ENCODE peak calls at places on chromosomes 7 and 10, in five cellular contexts. I is AG04449, Z is left lung, H is kidney epithelial cell, C is fibroblast of villous mesenchyme. U is an unnamed sample.

GRCh38 chr7:77532247-77532646 is 4.8 kb upstream of the PTPN12 start:
- DNase-seq in Z (no peak), H (no peak), C (no peak), I (no peak), U (no peak)

GRCh38 chr7:22442887-22443369 is 57.1 kb downstream of the STEAP1B start:
- DNase-seq in Z (no peak), C (no peak), I (no peak), H (no peak), U (no peak)

GRCh38 chr7:152013230-152013629 is 12.2 kb upstream of the GALNT11 start:
- DNase-seq in I (no peak), H (no peak), C (no peak), Z (no peak), U (no peak)

GRCh38 chr10:114208351-114208750 is 29.2 kb downstream of the TDRD1 start:
- DNase-seq in Z (no peak), H (no peak), C (no peak), I (no peak), U (no peak)

GRCh38 chr10:9437131-9437530 is 1382.6 kb downstream of the GATA3 start:
- DNase-seq in I (no peak), H (no peak), Z (no peak), C (no peak), U (no peak)

GRCh38 chr7:28136420-28136819 is 44.2 kb downstream of the JAZF1 start:
- DNase-seq in Z (no peak), I (no peak), C (no peak), H (no peak), U (no peak)

GRCh38 chr7:28755255-28755654 is 202.9 kb downstream of the TRIL start:
- DNase-seq in C (peak), H (no peak), Z (no peak), I (no peak), U (no peak)

GRCh38 chr7:151839511-151839921 is 37.4 kb downstream of the PRKAG2 start:
- DNase-seq in C (no peak), Z (no peak), I (no peak), H (no peak), U (no peak)

GRCh38 chr10:21402606-21403083 is 122.8 kb downstream of the SKIDA1 start:
- DNase-seq in Z (no peak), H (no peak), I (no peak), C (peak), U (peak)

GRCh38 chr10:102654969-102655368 is 10.7 kb downstream of the TRIM8 start:
- DNase-seq in Z (no peak), C (no peak), H (no peak), I (no peak), U (no peak)

GRCh38 chr7:123738808-123739207 is 10.0 kb downstream of the WASL start:
- DNase-seq in H (no peak), C (no peak), Z (no peak), I (no peak), U (no peak)

GRCh38 chr7:149495785-149496641 is 1.6 kb downstream of the ZNF746 start:
- DNase-seq in Z (peak), C (peak), I (peak), H (peak), U (peak)

GRCh38 chr10:47372726-47373125 is 11.4 kb downstream of the ZNF488 start:
- DNase-seq in H (no peak), I (no peak), Z (no peak), C (no peak), U (no peak)

GRCh38 chr7:80145780-80146422 is 11.3 kb downstream of the GNAI1 start:
- DNase-seq in C (peak), H (no peak), I (peak), Z (no peak), U (peak)

GRCh38 chr7:80415522-80415921 is 96.3 kb downstream of the GNAT3 start:
- DNase-seq in I (no peak), Z (no peak), H (no peak), C (no peak), U (no peak)

GRCh38 chr10:70958396-70958795 is 70.0 kb upstream of the PCBD1 start:
- DNase-seq in H (peak), I (no peak), Z (no peak), C (peak), U (no peak)

GRCh38 chr10:6023661-6024333 is 38.4 kb downstream of the IL2RA start:
- DNase-seq in H (no peak), Z (no peak), C (no peak), I (no peak), U (no peak)

GRCh38 chr10:50421026-50421719 is 169.9 kb upstream of the ASAH2 start:
- DNase-seq in H (no peak), C (peak), I (no peak), Z (peak), U (no peak)

GRCh38 chr7:129282865-129283264 is 58.0 kb downstream of the AHCYL2 start:
- DNase-seq in H (no peak), C (no peak), I (no peak), Z (no peak), U (no peak)

GRCh38 chr7:157309990-157310668 is 26.7 kb upstream of the DNAJB6 start:
- DNase-seq in Z (no peak), H (peak), I (peak), C (peak), U (peak)

GRCh38 chr7:55517191-55517633 is 55.1 kb downstream of the VOPP1 start:
- DNase-seq in H (no peak), Z (no peak), I (no peak), C (no peak), U (no peak)

GRCh38 chr7:77315102-77315501 is 101.0 kb downstream of the GSAP start:
- DNase-seq in I (no peak), Z (no peak), H (no peak), C (no peak), U (no peak)

GRCh38 chr10:25336330-25336729 is 161.5 kb downstream of the GPR158 start:
- DNase-seq in I (no peak), C (no peak), H (no peak), Z (no peak), U (no peak)

DNA sequence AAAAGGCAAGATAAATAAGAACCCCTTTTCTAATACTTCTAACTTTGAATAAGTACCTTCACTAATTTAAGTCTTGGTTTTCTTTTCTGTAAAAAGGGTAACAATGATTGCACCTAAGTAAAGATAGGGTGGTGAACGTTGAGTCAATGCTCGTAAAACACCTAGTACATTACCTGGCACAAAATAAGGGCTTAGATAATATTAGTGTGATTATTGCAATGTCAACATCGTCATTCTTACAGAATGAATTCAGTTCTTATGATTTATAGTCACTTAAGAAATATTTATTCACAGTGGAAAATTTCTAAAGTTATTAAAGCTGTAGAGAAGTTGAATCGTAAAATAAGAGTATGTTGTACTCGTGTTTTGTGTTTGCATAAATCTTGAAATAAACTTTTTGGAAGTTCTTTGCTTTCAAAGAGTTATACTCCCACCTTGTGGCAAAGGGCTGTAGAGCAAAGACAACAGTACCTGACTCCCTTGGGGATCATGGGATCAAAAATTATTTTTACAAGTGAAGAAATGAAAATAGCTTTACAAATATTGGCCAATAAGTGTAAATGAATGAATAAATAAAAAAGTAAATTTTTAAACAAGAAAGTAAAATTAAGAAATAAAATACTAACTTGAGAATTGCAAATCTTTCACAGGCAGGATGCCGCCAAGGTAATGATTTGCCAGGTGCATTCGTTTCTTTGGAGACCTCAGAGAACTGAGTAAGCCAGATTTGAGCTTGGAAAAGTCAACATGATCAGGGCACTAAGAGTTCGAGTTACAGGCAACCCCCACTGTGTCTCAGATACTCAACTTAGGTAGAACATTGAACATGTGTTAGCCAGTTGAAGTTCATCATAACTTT is 285.8 kb upstream of the CACNA2D1 start:
- DNase-seq in Z (no peak), I (no peak), C (peak), H (peak), U (no peak)
- TF ChIP-seq CTCF in Z (peak), I (peak), C (peak), H (peak), U (peak)

GRCh38 chr7:2522780-2523433 is 3.3 kb downstream of the LFNG start:
- DNase-seq in I (no peak), C (peak), Z (no peak), H (no peak), U (no peak)
- TF ChIP-seq CTCF in I (no peak), C (no peak), Z (no peak), H (no peak), U (no peak)

GRCh38 chr7:134988161-134988560 is 1.9 kb downstream of the AGBL3 start:
- DNase-seq in H (no peak), Z (no peak), C (no peak), I (no peak), U (no peak)
- TF ChIP-seq CTCF in H (no peak), Z (no peak), C (no peak), I (no peak), U (no peak)

GRCh38 chr10:58957517-58957916 is 218.9 kb upstream of the PHYHIPL start:
- DNase-seq in Z (no peak), C (no peak), H (no peak), I (no peak), U (no peak)
- TF ChIP-seq CTCF in Z (no peak), C (no peak), H (no peak), I (no peak), U (no peak)

DNA sequence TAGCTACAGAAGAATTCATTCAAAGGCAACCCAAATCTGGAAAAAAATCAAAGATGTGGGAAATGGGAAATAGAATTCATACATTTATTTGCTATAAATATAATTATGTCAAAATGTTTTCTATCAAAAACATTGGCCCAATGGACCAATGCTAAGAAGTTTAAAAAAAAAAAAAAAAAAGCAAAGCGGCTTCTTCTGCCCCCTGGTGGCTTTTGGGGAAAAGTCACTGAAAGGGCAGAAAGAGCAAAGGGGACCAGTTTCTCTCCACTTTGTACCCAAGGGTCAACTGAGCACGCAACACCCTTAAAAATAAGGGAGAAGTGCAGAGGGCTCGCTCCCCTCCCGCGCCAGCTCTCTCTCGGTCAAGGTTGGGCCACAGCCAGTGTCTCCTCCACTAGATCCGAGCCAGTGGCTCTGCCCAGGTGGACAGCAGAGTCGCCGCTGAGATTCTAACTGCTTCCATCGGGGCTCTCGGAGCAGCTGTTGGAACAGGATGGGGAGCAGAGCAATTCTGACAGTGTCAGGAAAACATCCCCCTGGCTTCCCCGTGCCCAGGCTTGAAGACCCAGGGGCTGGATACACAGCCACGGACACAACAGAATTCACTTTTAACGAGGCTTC is 136.4 kb upstream of the FGFR2 start:
- DNase-seq in I (no peak), C (no peak), Z (no peak), H (no peak), U (no peak)
- TF ChIP-seq CTCF in I (peak), C (peak), Z (peak), H (peak), U (peak)

DNA sequence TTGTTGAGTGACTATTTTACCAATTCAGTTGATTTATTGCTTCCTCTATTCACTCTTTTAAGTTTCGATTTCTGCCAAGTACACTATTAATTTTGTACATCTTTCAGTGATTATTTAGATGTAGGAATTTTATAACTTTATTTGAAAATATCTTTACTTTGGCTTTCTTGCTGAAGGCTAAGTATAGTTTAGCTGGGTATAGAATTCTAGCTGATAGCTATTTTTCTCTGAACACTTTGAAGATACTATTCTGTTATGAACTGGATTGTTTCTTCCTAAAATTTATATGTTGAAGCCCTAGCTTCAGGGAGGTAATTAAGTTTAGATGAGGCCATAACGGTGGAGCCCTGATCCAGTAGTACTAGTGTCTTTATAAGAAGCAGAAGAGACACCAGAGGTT is 141.1 kb downstream of the LRMDA start:
- DNase-seq in Z (no peak), H (no peak), I (no peak), C (no peak), U (no peak)
- TF ChIP-seq CTCF in Z (no peak), H (no peak), I (no peak), C (no peak), U (no peak)

DNA sequence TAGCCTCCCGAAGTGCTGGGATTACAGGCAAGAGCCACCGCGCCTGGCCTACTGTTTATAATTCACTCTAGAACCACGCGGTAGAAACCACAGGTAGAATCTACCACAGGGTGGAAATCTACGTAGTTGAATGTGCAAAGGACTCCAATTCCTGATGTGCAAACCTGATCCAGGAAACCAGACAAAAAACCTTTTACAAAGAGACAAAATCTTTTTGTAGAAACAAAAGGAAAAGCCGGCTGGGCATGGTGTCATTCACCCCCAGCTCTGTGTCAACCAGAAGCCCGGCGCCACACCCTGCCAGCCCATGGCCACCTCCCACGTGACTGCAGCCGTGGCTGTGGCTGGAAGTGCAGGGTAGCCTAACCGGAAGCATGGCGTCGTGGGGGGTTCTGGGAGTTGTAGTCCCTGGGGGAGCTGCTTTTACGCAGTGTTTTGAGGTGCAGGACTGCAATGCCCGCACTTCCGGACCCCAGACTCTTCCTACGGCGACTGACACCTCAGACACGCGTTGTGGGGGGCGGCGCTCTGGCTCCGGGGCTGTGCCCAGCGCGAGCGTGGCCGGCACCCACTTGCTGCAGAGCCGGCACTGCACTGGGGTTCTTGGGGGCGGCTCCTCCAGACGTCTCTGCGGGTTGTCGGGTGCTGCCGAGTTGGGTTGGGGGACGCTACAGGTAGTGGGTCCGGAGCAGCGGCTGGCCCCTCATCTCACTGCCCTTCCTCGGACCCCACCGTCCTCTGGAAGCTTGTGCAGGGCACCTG is 41.5 kb upstream of the RNF216 start:
- DNase-seq in H (peak), Z (peak), I (peak), C (peak), U (peak)
- TF ChIP-seq CTCF in H (no peak), Z (no peak), I (peak), C (no peak), U (no peak)

GRCh38 chr7:38317457-38318037 is 44.1 kb upstream of the TARP start:
- DNase-seq in C (no peak), H (no peak), I (no peak), Z (no peak), U (no peak)
- TF ChIP-seq CTCF in C (no peak), H (no peak), I (no peak), Z (no peak), U (no peak)

GRCh38 chr10:122744257-122744656 is 44.6 kb upstream of the C10orf120 start:
- DNase-seq in C (no peak), H (no peak), Z (no peak), I (no peak), U (no peak)

GRCh38 chr10:122746408-122746807 is 46.8 kb upstream of the C10orf120 start:
- DNase-seq in C (no peak), I (no peak), H (no peak), Z (no peak), U (no peak)

GRCh38 chr10:122738031-122738430 is 38.4 kb upstream of the C10orf120 start:
- DNase-seq in H (no peak), C (no peak), Z (no peak), I (no peak), U (no peak)

GRCh38 chr10:122740640-122741039 is 41.0 kb upstream of the C10orf120 start:
- DNase-seq in H (no peak), I (no peak), Z (no peak), C (no peak), U (no peak)
- TF ChIP-seq CTCF in H (no peak), I (no peak), Z (no peak), C (no peak), U (no peak)

U was measured in retinal pigment epithelial cell.